ENCODE peak calls at places on chromosomes 11 and 22, in four cellular contexts. T, I, O and U are unnamed samples.

GRCh38 chr11:27161071-27161470 is 120.5 kb downstream of the BBOX1 start:
- DNase-seq in T (no peak), I (no peak), O (no peak), U (no peak)

GRCh38 chr11:68431984-68432600 is 28.5 kb upstream of the PPP6R3 start:
- DNase-seq in T (no peak), I (no peak), O (no peak), U (no peak)

GRCh38 chr11:109914809-109915653 is 178.2 kb upstream of the ZC3H12C start:
- DNase-seq in T (no peak), I (peak), O (no peak), U (no peak)

GRCh38 chr11:94305146-94305545 is 766 bp downstream of the IZUMO1R start:
- DNase-seq in T (no peak), I (no peak), O (no peak), U (no peak)

GRCh38 chr11:87173185-87174039 is 135.7 kb downstream of the TMEM135 start:
- DNase-seq in T (peak), I (no peak), O (no peak), U (peak)

GRCh38 chr11:78449866-78450265 is 32.2 kb upstream of the GAB2 start:
- DNase-seq in T (no peak), I (no peak), O (no peak), U (no peak)

GRCh38 chr11:45091563-45092392 is 54.7 kb upstream of the PRDM11 start:
- DNase-seq in T (no peak), I (no peak), O (no peak), U (no peak)

GRCh38 chr11:64888761-64889511 is 10.5 kb upstream of the EHD1 start:
- DNase-seq in T (peak), I (peak), O (no peak), U (no peak)

GRCh38 chr11:126751242-126751641 is 249.3 kb downstream of the KIRREL3 start:
- DNase-seq in T (no peak), I (no peak), O (no peak), U (no peak)

GRCh38 chr11:60872952-60873524 is 5.7 kb downstream of the ZP1 start:
- DNase-seq in T (peak), I (peak), O (peak), U (no peak)

GRCh38 chr11:64250875-64251721 is at the start of gene PLCB3:
- DNase-seq in T (no peak), I (peak), O (peak), U (no peak)

GRCh38 chr11:59668188-59668949 is 468 bp downstream of the PATL1 start:
- DNase-seq in T (peak), I (peak), O (no peak), U (no peak)

GRCh38 chr11:19607656-19608360 is 104.8 kb upstream of the NAV2 start:
- DNase-seq in T (no peak), I (no peak), O (no peak), U (no peak)

DNA sequence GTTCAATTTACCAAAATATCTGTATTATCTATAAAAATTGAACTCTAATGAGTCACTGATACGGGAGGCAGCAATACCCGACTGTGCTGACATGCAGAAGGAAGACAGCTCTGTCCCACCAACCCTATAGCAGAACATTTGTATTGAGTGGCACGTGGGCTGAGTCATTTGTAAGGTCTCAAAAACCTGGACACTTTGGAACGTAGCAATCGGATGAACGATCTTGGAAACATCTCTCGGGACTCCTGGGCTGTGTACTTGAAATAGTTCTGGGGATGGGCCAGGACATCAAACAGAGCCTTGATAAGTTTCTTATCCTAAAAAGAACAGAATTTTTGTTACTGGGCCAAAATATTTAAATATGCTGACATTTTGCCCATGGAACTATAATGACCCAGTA is 17.1 kb upstream of the NRIP3 start:
- DNase-seq in T (no peak), I (no peak), O (no peak), U (no peak)
- TF ChIP-seq ELF1 in T (no peak), I (no peak), O (no peak), U (no peak)

GRCh38 chr22:24302591-24302990 is 32.0 kb downstream of the SPECC1L start:
- DNase-seq in T (peak), I (no peak), O (no peak), U (no peak)
- H3K27ac ChIP-seq in T (peak), I (no peak), O (peak), U (peak)

GRCh38 chr11:43619863-43620505 is 60.6 kb upstream of the HSD17B12 start:
- DNase-seq in T (peak), I (no peak), O (no peak), U (no peak)

GRCh38 chr11:43614214-43614613 is 66.3 kb upstream of the HSD17B12 start:
- DNase-seq in T (no peak), I (no peak), O (no peak), U (no peak)
- TF ChIP-seq ELF1 in T (no peak), I (no peak), O (no peak), U (no peak)

GRCh38 chr22:30436196-30436595 is 10.6 kb downstream of the MTFP1 start:
- DNase-seq in T (no peak), I (no peak), O (no peak), U (no peak)
- H3K27ac ChIP-seq in T (no peak), I (no peak), O (no peak), U (peak)

GRCh38 chr11:70522613-70523311 is 124.4 kb downstream of the CTTN start:
- DNase-seq in T (no peak), I (no peak), O (peak), U (no peak)
- TF ChIP-seq ELF1 in T (no peak), I (no peak), O (no peak), U (no peak)

GRCh38 chr22:49915610-49916009 is 2.6 kb downstream of the ALG12 start:
- DNase-seq in T (no peak), I (no peak), O (no peak), U (no peak)

GRCh38 chr22:49918911-49919881 is 762 bp downstream of the CRELD2 start:
- DNase-seq in T (no peak), I (no peak), O (peak), U (no peak)

GRCh38 chr22:49920859-49921258 is 2.4 kb downstream of the CRELD2 start:
- DNase-seq in T (no peak), I (no peak), O (no peak), U (no peak)

GRCh38 chr22:49916851-49917250 is 1.4 kb downstream of the ALG12 start:
- DNase-seq in T (no peak), I (no peak), O (no peak), U (no peak)

GRCh38 chr22:49917997-49918910 is at the start of the genes ALG12 and CRELD2:
- DNase-seq in T (peak), I (peak), O (peak), U (peak)
- H3K27ac ChIP-seq in T (peak), I (peak), O (peak), U (peak)

DNA sequence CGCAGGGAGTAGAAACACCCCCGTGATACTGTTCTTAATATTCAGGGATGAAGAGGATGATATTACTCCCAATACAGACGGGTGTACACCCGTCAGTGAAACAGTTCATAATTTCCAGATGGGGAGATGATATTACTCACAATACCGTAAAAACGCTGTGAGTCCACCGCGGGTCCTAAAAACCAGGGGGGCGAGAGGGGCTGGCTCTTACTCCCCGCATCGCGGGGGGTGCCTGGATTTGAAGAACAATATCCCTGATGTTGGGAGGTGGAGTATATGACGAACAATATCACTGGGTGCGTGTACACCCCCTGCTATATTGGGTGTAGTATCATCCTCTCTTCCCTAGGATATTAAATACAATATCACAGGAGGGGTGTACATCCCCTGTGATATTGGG is 20.5 kb upstream of the APOL5 start:
- DNase-seq in T (no peak), I (no peak), O (no peak), U (no peak)
- TF ChIP-seq ELF1 in T (no peak), I (no peak), O (no peak), U (no peak)

GRCh38 chr22:36660510-36660840 is 43.1 kb downstream of the CACNG2 start:
- DNase-seq in T (no peak), I (no peak), O (no peak), U (no peak)
- H3K27ac ChIP-seq in T (peak), I (no peak), O (peak), U (peak)